ENCODE peak calls at places on chromosomes 5 and 9, in six cellular contexts. S, C, B, J, G and D are unnamed samples. For H3K9me3 and H3K4me1, the result is how much of the 10 kb centered on the place peaks cover.

GRCh38 chr5:126198509-126198908 is 224.7 kb upstream of the GRAMD2B start:
- DNase-seq in S (no peak), C (no peak), B (no peak), J (no peak), G (no peak), D (no peak)

GRCh38 chr9:25964239-25964638 is 286.0 kb upstream of the TUSC1 start:
- DNase-seq in S (peak), C (peak), B (peak), J (peak), G (peak), D (peak)

GRCh38 chr5:37554938-37555337 is 175.8 kb downstream of the WDR70 start:
- DNase-seq in S (peak), C (no peak), B (no peak), J (no peak), G (peak), D (peak)

GRCh38 chr9:125472926-125473701 is 211.5 kb downstream of the GAPVD1 start:
- DNase-seq in S (peak), C (peak), B (no peak), J (no peak), G (no peak), D (no peak)

GRCh38 chr5:82975396-82975795 is 101.8 kb downstream of the TMEM167A start:
- DNase-seq in S (no peak), C (no peak), B (no peak), J (no peak), G (peak), D (no peak)

GRCh38 chr5:395156-395920 is 47.6 kb upstream of the EXOC3 start:
- DNase-seq in S (no peak), C (peak), B (no peak), J (peak), G (no peak), D (no peak)

GRCh38 chr5:926416-927171 is 33.9 kb downstream of the TRIP13 start:
- DNase-seq in S (no peak), C (peak), B (no peak), J (no peak), G (no peak), D (peak)

GRCh38 chr9:36566813-36567217 is 5.9 kb upstream of the MELK start:
- DNase-seq in S (no peak), C (no peak), B (no peak), J (peak), G (peak), D (no peak)

GRCh38 chr5:113223315-113223714 is 211.5 kb downstream of the TSSK1B start:
- DNase-seq in S (no peak), C (no peak), B (no peak), J (no peak), G (no peak), D (no peak)

GRCh38 chr5:174832811-174833210 is 108.4 kb downstream of the MSX2 start:
- DNase-seq in S (no peak), C (no peak), B (no peak), J (no peak), G (no peak), D (no peak)

GRCh38 chr5:59034498-59035186 is 451.8 kb downstream of the RAB3C start:
- DNase-seq in S (no peak), C (peak), B (no peak), J (peak), G (no peak), D (peak)

GRCh38 chr5:36870399-36871040 is 6.0 kb upstream of the NIPBL start:
- DNase-seq in S (peak), C (peak), B (no peak), J (peak), G (peak), D (peak)

GRCh38 chr9:72305102-72305546 is 59.9 kb downstream of the ZFAND5 start:
- DNase-seq in S (peak), C (peak), B (no peak), J (peak), G (no peak), D (peak)

GRCh38 chr5:20514145-20514544 is 526.1 kb upstream of the CDH18 start:
- DNase-seq in S (no peak), C (no peak), B (no peak), J (no peak), G (no peak), D (no peak)

GRCh38 chr5:80982093-80982492 is 21.9 kb downstream of the RASGRF2 start:
- DNase-seq in S (no peak), C (no peak), B (no peak), J (no peak), G (no peak), D (no peak)

GRCh38 chr5:133244242-133244641 is 192.4 kb downstream of the HSPA4 start:
- DNase-seq in S (peak), C (peak), B (no peak), J (no peak), G (no peak), D (no peak)

GRCh38 chr5:141403387-141403786 is 809 bp downstream of the PCDHGA9 start:
- DNase-seq in S (no peak), C (no peak), B (no peak), J (no peak), G (no peak), D (no peak)
- H3K9me3 ChIP-seq in S (under half), C (half or more), B (under half), J (under half), G (half or more), D (under half)

GRCh38 chr5:140182075-140182709 is 7.2 kb downstream of the CYSTM1 start:
- DNase-seq in S (no peak), C (no peak), B (no peak), J (peak), G (peak), D (peak)
- H3K4me1 ChIP-seq in S (half or more), C (under half), B (half or more), J (under half), G (under half), D (under half)

GRCh38 chr9:103364753-103365152 is 369.6 kb downstream of the CYLC2 start:
- DNase-seq in S (no peak), C (peak), B (no peak), J (no peak), G (peak), D (no peak)
- H3K9me3 ChIP-seq in S (under half), C (under half), B (under half), J (under half), G (under half), D (under half)

GRCh38 chr5:7871560-7872113 is 2.7 kb downstream of the MTRR start:
- DNase-seq in S (no peak), C (no peak), B (no peak), J (no peak), G (no peak), D (peak)
- H3K4me1 ChIP-seq in S (half or more), C (under half), B (under half), J (under half), G (under half), D (under half)

GRCh38 chr5:54538156-54538555 is 20.6 kb downstream of the SNX18 start:
- DNase-seq in S (no peak), C (no peak), B (no peak), J (no peak), G (no peak), D (no peak)
- H3K9me3 ChIP-seq in S (under half), C (under half), B (under half), J (under half), G (under half), D (under half)

GRCh38 chr5:53994148-53994547 is 316.2 kb downstream of the ARL15 start:
- DNase-seq in S (no peak), C (peak), B (no peak), J (no peak), G (peak), D (no peak)
- H3K4me1 ChIP-seq in S (under half), C (under half), B (under half), J (under half), G (under half), D (under half)

GRCh38 chr9:137943655-137944054 is 66.1 kb downstream of the CACNA1B start:
- DNase-seq in S (no peak), C (no peak), B (no peak), J (no peak), G (no peak), D (no peak)
- H3K9me3 ChIP-seq in S (half or more), C (under half), B (under half), J (under half), G (under half), D (under half)

GRCh38 chr5:141608046-141608445 is 10.8 kb downstream of the DIAPH1 start:
- DNase-seq in S (no peak), C (no peak), B (no peak), J (no peak), G (no peak), D (no peak)

GRCh38 chr5:141605523-141606277 is 13.1 kb downstream of the DIAPH1 start:
- DNase-seq in S (no peak), C (peak), B (no peak), J (no peak), G (no peak), D (peak)

GRCh38 chr5:141608557-141608956 is 10.2 kb downstream of the DIAPH1 start:
- DNase-seq in S (peak), C (no peak), B (no peak), J (no peak), G (no peak), D (peak)

GRCh38 chr5:141611289-141611688 is 7.5 kb downstream of the DIAPH1 start:
- DNase-seq in S (no peak), C (no peak), B (no peak), J (no peak), G (no peak), D (no peak)

GRCh38 chr5:141609044-141609443 is 9.8 kb downstream of the DIAPH1 start:
- DNase-seq in S (no peak), C (no peak), B (no peak), J (no peak), G (no peak), D (no peak)
- H3K4me1 ChIP-seq in S (half or more), C (under half), B (under half), J (under half), G (under half), D (under half)

GRCh38 chr9:138103111-138103823 is 225.7 kb downstream of the CACNA1B start:
- DNase-seq in S (no peak), C (no peak), B (no peak), J (peak), G (no peak), D (no peak)
- H3K9me3 ChIP-seq in S (under half), C (under half), B (under half), J (under half), G (under half), D (under half)

GRCh38 chr9:129010267-129010975 is 17.7 kb downstream of the SH3GLB2 start:
- DNase-seq in S (no peak), C (no peak), B (no peak), J (no peak), G (no peak), D (no peak)

GRCh38 chr9:129011761-129012281 is 16.3 kb downstream of the SH3GLB2 start:
- DNase-seq in S (no peak), C (no peak), B (no peak), J (no peak), G (no peak), D (no peak)

GRCh38 chr9:129009584-129010141 is 18.5 kb downstream of the SH3GLB2 start:
- DNase-seq in S (no peak), C (no peak), B (no peak), J (no peak), G (no peak), D (no peak)

GRCh38 chr9:129012343-129012742 is 15.8 kb downstream of the SH3GLB2 start:
- DNase-seq in S (no peak), C (no peak), B (no peak), J (no peak), G (no peak), D (no peak)

DNA sequence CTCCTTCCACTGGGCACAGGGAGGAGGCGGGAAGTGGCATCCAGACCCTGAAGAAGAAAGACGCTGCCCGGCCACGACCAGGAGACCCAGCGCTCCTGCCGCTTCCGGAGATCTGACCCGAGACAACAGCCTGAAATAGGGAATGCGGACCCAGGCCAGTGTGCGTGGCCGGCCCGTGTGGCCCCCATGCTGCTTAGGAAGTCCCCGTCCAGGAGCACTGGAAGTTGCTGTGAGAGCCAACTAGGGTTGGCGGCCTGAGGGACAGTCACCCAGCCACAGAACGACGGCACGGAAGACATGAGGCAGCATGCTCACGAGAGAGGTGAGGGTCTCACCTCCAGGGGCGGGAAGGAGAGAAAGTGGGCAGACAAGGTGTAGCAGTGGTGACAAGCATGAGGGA is 17.0 kb downstream of the SH3GLB2 start:
- DNase-seq in S (no peak), C (no peak), B (no peak), J (no peak), G (no peak), D (no peak)
- H3K4me1 ChIP-seq in S (under half), C (under half), B (under half), J (under half), G (under half), D (under half)